ENCODE peak calls at places on chromosomes 5 and 9, in ten cellular contexts. X is cardiac muscle cell; C is choroid plexus epithelial cell; A is stimulated activated CD4-positive, alpha-beta T cell treated with anti-CD3 and anti-CD28 coated beads, Interleukin-4, amount 100 ng/mL, for 48 hours; O is germinal center; I is foreskin fibroblast; L is NCI-H524 treated with DMSO at 0.1 percent for 48 hours; T is epithelial cell of esophagus; V is ACHN; Y is pons. U is an unnamed sample.

GRCh38 chr5:177453852-177454396 is 7.3 kb downstream of the PRR7 start:
- DNase-seq in X (peak), O (peak), T (no peak), L (no peak), I (no peak), C (peak), A (no peak), V (no peak), Y (no peak), U (no peak)

GRCh38 chr5:522899-523657 is 1.2 kb downstream of the SLC9A3 start:
- DNase-seq in V (no peak), T (no peak), L (peak), Y (no peak), O (no peak), A (no peak), X (no peak), I (no peak), C (no peak), U (peak)

GRCh38 chr5:94807985-94808384 is 189.5 kb downstream of the SLF1 start:
- DNase-seq in I (no peak), Y (no peak), V (no peak), X (no peak), A (no peak), C (no peak), T (no peak), L (peak), O (no peak), U (no peak)

GRCh38 chr5:147558826-147559225 is 49.0 kb upstream of the DPYSL3 start:
- DNase-seq in Y (peak), T (peak), X (peak), L (peak), C (peak), I (peak), O (peak), A (no peak), V (peak), U (no peak)

GRCh38 chr9:4334439-4334838 is 34.6 kb upstream of the GLIS3 start:
- DNase-seq in I (no peak), O (no peak), T (peak), V (peak), X (peak), L (no peak), C (no peak), Y (peak), A (no peak), U (no peak)

GRCh38 chr5:124734574-124735168 is 11.8 kb downstream of the ZNF608 start:
- DNase-seq in A (no peak), I (no peak), C (no peak), X (no peak), V (no peak), O (no peak), Y (no peak), T (no peak), L (no peak), U (no peak)

GRCh38 chr9:85224729-85225128 is 517.0 kb downstream of the AGTPBP1 start:
- DNase-seq in I (peak), A (no peak), X (peak), Y (no peak), L (no peak), V (peak), C (peak), T (peak), O (no peak), U (no peak)

GRCh38 chr5:158943057-158943456 is 156.7 kb downstream of the EBF1 start:
- DNase-seq in I (peak), T (peak), X (peak), C (peak), L (no peak), V (peak), O (no peak), Y (no peak), A (no peak), U (no peak)

GRCh38 chr9:1939926-1940368 is 75.2 kb upstream of the SMARCA2 start:
- DNase-seq in I (no peak), V (peak), Y (peak), L (peak), C (peak), T (peak), A (peak), X (peak), O (peak), U (peak)

GRCh38 chr9:9605681-9606080 is 1007.1 kb downstream of the PTPRD start:
- DNase-seq in I (no peak), V (no peak), O (no peak), A (no peak), L (no peak), Y (no peak), C (no peak), T (no peak), X (no peak), U (no peak)

GRCh38 chr9:91824591-91825339 is 125.3 kb downstream of the ROR2 start:
- DNase-seq in A (no peak), T (no peak), O (no peak), I (peak), C (no peak), L (no peak), X (peak), Y (no peak), V (no peak), U (no peak)

GRCh38 chr5:625516-625915 is 13.4 kb downstream of the CEP72 start:
- DNase-seq in Y (no peak), O (no peak), I (no peak), L (no peak), C (no peak), V (no peak), X (no peak), A (no peak), T (no peak), U (no peak)

GRCh38 chr5:143707797-143708196 is 104.2 kb upstream of the HMHB1 start:
- DNase-seq in T (no peak), Y (no peak), X (peak), I (peak), L (no peak), A (no peak), V (no peak), C (peak), O (no peak), U (no peak)

GRCh38 chr5:88787856-88788255 is 95.1 kb downstream of the MEF2C start:
- DNase-seq in T (peak), Y (no peak), O (no peak), A (no peak), V (peak), X (no peak), C (no peak), L (no peak), I (no peak), U (no peak)

GRCh38 chr9:4508246-4508906 is 18.1 kb downstream of the SLC1A1 start:
- DNase-seq in A (no peak), V (peak), C (peak), O (no peak), L (no peak), I (peak), X (peak), T (peak), Y (no peak), U (no peak)

GRCh38 chr9:133483611-133484010 is 4.7 kb upstream of the SLC2A6 start:
- DNase-seq in T (no peak), X (no peak), I (no peak), L (no peak), A (no peak), V (no peak), Y (no peak), O (no peak), C (no peak), U (no peak)

GRCh38 chr9:89052470-89053097 is 61.3 kb downstream of the S1PR3 start:
- DNase-seq in O (no peak), X (peak), Y (no peak), I (no peak), L (peak), T (no peak), V (no peak), C (no peak), A (no peak), U (no peak)

GRCh38 chr5:100270323-100270771 is 264.8 kb upstream of the FAM174A start:
- DNase-seq in C (peak), T (no peak), I (no peak), Y (peak), V (peak), A (no peak), X (no peak), L (no peak), O (no peak), U (no peak)

GRCh38 chr5:37886207-37886905 is 46.5 kb upstream of the GDNF start:
- DNase-seq in Y (no peak), T (no peak), A (no peak), C (peak), X (peak), V (no peak), O (no peak), L (peak), I (no peak), U (no peak)

GRCh38 chr9:33510264-33511183 is 13.5 kb upstream of the ANKRD18B start:
- DNase-seq in Y (peak), O (peak), L (no peak), V (peak), X (peak), T (peak), C (peak), A (peak), I (peak), U (no peak)

GRCh38 chr5:177606071-177607051 is 6.4 kb downstream of the B4GALT7 start:
- DNase-seq in T (no peak), X (no peak), L (no peak), O (no peak), V (no peak), I (no peak), A (no peak), Y (no peak), C (no peak), U (no peak)

GRCh38 chr9:93100265-93100636 is 4.2 kb downstream of the CARD19 start:
- DNase-seq in I (no peak), O (no peak), A (no peak), Y (no peak), X (no peak), L (no peak), C (no peak), T (no peak), V (no peak), U (no peak)

U was measured in NCI-H187 treated with DMSO at 0.1 percent for 48 hours.